ENCODE peak calls at places on chromosomes 2 and 18, in six cellular contexts. J is breast epithelium, W is mesothelial cell of epicardium, K is HepG2, F is B cell, V is endothelial cell. P is an unnamed sample.

GRCh38 chr2:56448999-56449431 is 265.2 kb downstream of the CCDC85A start:
- DNase-seq in F (no peak), K (peak), W (no peak), V (no peak), J (no peak), P (no peak)

GRCh38 chr18:73101977-73102376 is 234.2 kb upstream of the NETO1 start:
- DNase-seq in W (no peak), V (no peak), F (no peak), J (no peak), K (no peak), P (no peak)

GRCh38 chr2:205685314-205686230 is 3.3 kb downstream of the NRP2 start:
- DNase-seq in F (peak), W (no peak), V (peak), J (no peak), K (no peak), P (peak)

GRCh38 chr2:74366036-74366435 is 14.1 kb downstream of the DCTN1 start:
- DNase-seq in K (no peak), F (no peak), V (no peak), J (no peak), W (no peak), P (no peak)

GRCh38 chr2:126344498-126344897 is 311.5 kb upstream of the GYPC start:
- DNase-seq in V (no peak), J (no peak), F (no peak), K (no peak), W (no peak), P (no peak)

GRCh38 chr18:22163432-22163831 is 6.0 kb upstream of the GATA6 start:
- DNase-seq in V (no peak), K (no peak), F (no peak), J (no peak), W (no peak), P (no peak)

GRCh38 chr18:3425030-3425429 is 24.9 kb upstream of the TGIF1 start:
- DNase-seq in K (no peak), W (no peak), J (no peak), F (no peak), V (no peak), P (no peak)

GRCh38 chr2:46909771-46910419 is 5.7 kb downstream of the MCFD2 start:
- DNase-seq in J (no peak), V (no peak), F (no peak), W (no peak), K (peak), P (peak)

GRCh38 chr2:86157009-86157556 is 38.2 kb downstream of the IMMT start:
- DNase-seq in J (no peak), F (no peak), W (no peak), V (no peak), K (no peak), P (no peak)

GRCh38 chr2:174465327-174465726 is 21.5 kb downstream of the GPR155 start:
- DNase-seq in K (peak), V (no peak), J (no peak), W (no peak), F (no peak), P (no peak)

GRCh38 chr2:132448771-132449170 is 32.2 kb downstream of the GPR39 start:
- DNase-seq in K (no peak), J (no peak), W (no peak), V (peak), F (no peak), P (no peak)

GRCh38 chr18:48551100-48551499 is 12.3 kb downstream of the CTIF start:
- DNase-seq in V (no peak), K (no peak), J (no peak), W (no peak), F (no peak), P (no peak)

GRCh38 chr2:27308359-27308875 is at the start of gene UCN:
- DNase-seq in K (no peak), F (no peak), V (peak), J (peak), W (peak), P (no peak)

GRCh38 chr2:230575640-230576324 is 136.9 kb upstream of the CAB39 start:
- DNase-seq in K (no peak), F (no peak), J (no peak), V (no peak), W (no peak), P (no peak)

GRCh38 chr18:53605198-53605597 is 619.3 kb downstream of the MBD2 start:
- DNase-seq in V (no peak), W (no peak), F (no peak), K (no peak), J (no peak), P (no peak)

GRCh38 chr2:36695746-36696415 is 626 bp upstream of the VIT start:
- DNase-seq in W (no peak), K (no peak), V (peak), F (no peak), J (no peak), P (no peak)

GRCh38 chr2:215171826-215172225 is 33.4 kb upstream of the ABCA12 start:
- DNase-seq in F (no peak), J (no peak), W (no peak), K (no peak), V (no peak), P (no peak)

GRCh38 chr18:39958876-39959275 is 1996.2 kb upstream of the PIK3C3 start:
- DNase-seq in K (no peak), J (no peak), F (no peak), W (no peak), V (no peak), P (no peak)

GRCh38 chr2:138071720-138072719 is 107.7 kb downstream of the HNMT start:
- DNase-seq in F (no peak), J (no peak), K (peak), W (no peak), V (no peak), P (no peak)

GRCh38 chr2:98334439-98335078 is 11.7 kb upstream of the CNGA3 start:
- DNase-seq in K (no peak), F (no peak), J (no peak), W (no peak), V (no peak), P (no peak)

GRCh38 chr18:9736942-9737813 is 29.1 kb downstream of the RAB31 start:
- DNase-seq in K (no peak), W (no peak), J (no peak), F (no peak), V (no peak), P (no peak)

GRCh38 chr2:211367711-211368110 is 811.3 kb downstream of the CPS1 start:
- DNase-seq in K (no peak), F (no peak), W (no peak), J (no peak), V (no peak), P (no peak)

GRCh38 chr18:39701839-39702238 is 2136.2 kb upstream of the CELF4 start:
- DNase-seq in W (no peak), J (no peak), V (no peak), F (no peak), K (peak), P (no peak)

GRCh38 chr2:138974651-138975050 is 194.5 kb upstream of the NXPH2 start:
- DNase-seq in V (no peak), J (no peak), W (no peak), F (no peak), K (no peak), P (no peak)

GRCh38 chr2:137770161-137770560 is 194.1 kb upstream of the HNMT start:
- DNase-seq in K (no peak), J (no peak), V (no peak), W (no peak), F (no peak), P (no peak)

GRCh38 chr2:16948073-16948472 is 282.4 kb upstream of the CYRIA start:
- DNase-seq in J (no peak), K (no peak), W (no peak), V (no peak), F (no peak), P (no peak)

GRCh38 chr2:168456526-168457176 is 579 bp downstream of the CERS6 start:
- DNase-seq in J (no peak), V (peak), F (peak), K (peak), W (peak), P (peak)

GRCh38 chr2:145043399-145043834 is 523.5 kb upstream of the ZEB2 start:
- DNase-seq in K (no peak), J (no peak), V (no peak), F (no peak), W (no peak), P (no peak)

GRCh38 chr2:187169864-187170263 is 278.2 kb downstream of the CALCRL start:
- DNase-seq in W (no peak), V (no peak), F (no peak), J (no peak), K (no peak), P (no peak)

GRCh38 chr2:187177253-187177652 is 270.8 kb downstream of the CALCRL start:
- DNase-seq in K (no peak), J (no peak), V (no peak), F (no peak), W (no peak), P (no peak)

GRCh38 chr2:187169108-187169713 is 278.8 kb downstream of the CALCRL start:
- DNase-seq in J (no peak), W (no peak), K (no peak), F (no peak), V (no peak), P (peak)

GRCh38 chr2:187171318-187171717 is 276.7 kb downstream of the CALCRL start:
- DNase-seq in J (no peak), K (no peak), V (no peak), W (no peak), F (no peak), P (no peak)

DNA sequence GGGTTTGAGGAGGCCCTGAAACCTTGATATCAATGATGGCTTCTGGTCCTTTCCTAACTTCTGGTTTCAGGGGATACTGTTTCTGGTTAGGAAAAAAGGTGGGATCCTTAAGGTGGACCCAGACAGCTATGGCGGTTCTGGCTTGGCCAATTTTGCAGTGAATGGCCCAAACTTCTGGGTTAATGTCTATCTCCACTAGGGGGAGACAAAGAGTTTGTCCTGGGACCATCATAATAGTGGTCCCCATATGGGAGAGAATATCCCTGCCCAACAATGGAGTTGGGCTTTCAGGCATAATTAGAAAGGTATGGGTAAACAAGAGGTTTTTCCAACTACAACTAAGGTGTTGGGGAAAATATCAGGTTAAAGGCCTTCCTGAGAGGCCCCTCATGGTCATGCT is 273.5 kb downstream of the CALCRL start:
- DNase-seq in F (no peak), W (no peak), K (peak), V (no peak), J (no peak), P (no peak)
- TF ChIP-seq CTCF in F (no peak), W (peak), K (peak), V (peak), J (no peak), P (no peak)

DNA sequence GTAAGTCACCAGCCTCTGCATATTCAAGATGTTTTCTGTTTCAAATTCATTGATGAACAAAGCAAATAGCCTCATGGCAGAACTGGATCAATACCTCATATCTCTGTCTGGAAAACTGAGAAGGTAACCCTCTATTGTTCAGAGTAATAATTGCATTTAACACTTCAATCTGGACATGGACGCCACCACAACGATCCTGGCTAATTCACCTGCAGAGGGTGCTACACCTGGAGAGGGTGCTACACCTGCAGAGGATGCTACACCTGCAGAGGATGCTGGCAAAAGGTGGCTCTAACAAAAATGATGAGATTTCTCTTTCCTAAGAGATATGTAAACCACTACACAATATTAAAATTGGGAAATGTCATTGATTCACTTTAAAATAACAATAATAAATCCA is 183.1 kb upstream of the HNRNPA3 start:
- DNase-seq in F (no peak), V (no peak), W (no peak), J (no peak), K (no peak), P (no peak)
- TF ChIP-seq CTCF in F (no peak), V (no peak), W (no peak), J (no peak), K (peak), P (no peak)

DNA sequence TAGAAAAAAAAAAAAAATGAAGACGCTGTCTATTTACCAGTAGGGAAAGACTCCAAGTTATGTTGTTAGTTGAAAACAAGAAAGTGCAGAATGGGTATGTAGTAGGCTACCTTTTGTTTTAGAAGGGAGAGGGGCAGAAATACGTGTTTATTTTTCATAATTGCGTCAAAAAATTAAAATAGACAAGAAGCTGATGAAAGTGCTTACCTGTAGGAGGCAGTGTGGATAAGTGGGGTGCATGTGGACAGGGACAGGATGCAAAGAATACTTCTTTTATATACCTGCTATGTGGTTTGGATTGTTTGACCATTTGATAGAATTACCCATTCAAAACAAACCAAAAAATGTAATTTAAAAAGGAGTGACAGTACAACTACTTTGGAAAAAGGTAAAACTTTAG is 3.0 kb upstream of the GCG start:
- DNase-seq in K (no peak), J (no peak), V (no peak), F (no peak), W (no peak), P (no peak)
- TF ChIP-seq CTCF in K (no peak), J (no peak), V (no peak), F (no peak), W (peak), P (no peak)

GRCh38 chr2:207448006-207448405 is 81.8 kb upstream of the CREB1 start:
- DNase-seq in K (no peak), F (no peak), V (no peak), W (no peak), J (no peak), P (no peak)

GRCh38 chr2:207446653-207447052 is 83.1 kb upstream of the CREB1 start:
- DNase-seq in J (no peak), K (no peak), W (no peak), F (no peak), V (no peak), P (no peak)

GRCh38 chr2:207450186-207450585 is 79.6 kb upstream of the CREB1 start:
- DNase-seq in K (no peak), V (no peak), W (no peak), J (no peak), F (no peak), P (no peak)

GRCh38 chr2:207449673-207450072 is 80.1 kb upstream of the CREB1 start:
- DNase-seq in J (no peak), W (no peak), V (no peak), K (no peak), F (no peak), P (no peak)

DNA sequence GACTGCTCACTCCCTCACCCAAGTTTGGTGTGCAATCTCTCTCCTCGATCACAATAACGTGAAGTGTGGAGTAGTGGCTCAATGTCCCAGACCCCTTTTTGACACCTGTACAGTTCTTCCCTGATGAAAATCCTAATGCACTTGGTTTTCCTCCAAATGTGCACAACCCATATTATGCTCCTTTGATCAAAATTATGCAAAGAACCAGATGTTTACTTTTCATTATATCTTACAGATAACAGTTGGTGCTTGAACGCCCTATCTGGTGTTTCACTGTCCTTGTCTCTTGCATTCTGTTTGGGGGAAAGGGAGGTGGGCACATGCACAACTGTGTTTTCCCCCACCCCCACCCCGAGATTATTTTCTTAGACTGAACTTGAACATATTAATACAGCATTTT is 85.0 kb upstream of the CREB1 start:
- DNase-seq in F (no peak), V (no peak), W (no peak), K (no peak), J (no peak), P (no peak)
- TF ChIP-seq CTCF in F (no peak), V (no peak), W (no peak), K (no peak), J (no peak), P (no peak)

P was measured in GM13976.